ENCODE peak calls at places on chromosomes 13 and 19, in ten cellular contexts. A is ovary, Q is GOT3, E is LoVo, Y is left ventricle myocardium superior, P is T-helper 2 cell, W is ELF-1, Z is Calu3, K is AG10803, G is Caco-2. F is an unnamed sample.

GRCh38 chr13:22749626-22750025 is 431.2 kb upstream of the SGCG start:
- DNase-seq in A (no peak), Q (no peak), E (no peak), Y (no peak), P (no peak), W (no peak), Z (no peak), K (no peak), G (no peak), F (no peak)

GRCh38 chr13:23618341-23618740 is 48.1 kb downstream of the TNFRSF19 start:
- DNase-seq in A (no peak), Q (no peak), E (peak), Y (no peak), P (no peak), W (peak), Z (peak), K (peak), G (no peak), F (no peak)

GRCh38 chr13:24148414-24149305 is 11.9 kb upstream of the SPATA13 start:
- DNase-seq in A (no peak), Q (peak), E (peak), Y (no peak), P (no peak), W (peak), Z (peak), K (peak), G (peak), F (no peak)

GRCh38 chr13:21548577-21548976 is 55.4 kb downstream of the MICU2 start:
- DNase-seq in A (no peak), Q (no peak), E (no peak), Y (no peak), P (no peak), W (no peak), Z (no peak), K (no peak), G (no peak), F (no peak)

GRCh38 chr13:35714096-35714495 is 237.6 kb upstream of the MAB21L1 start:
- DNase-seq in A (no peak), Q (no peak), E (no peak), Y (no peak), P (no peak), W (peak), Z (no peak), K (no peak), G (no peak), F (no peak)

GRCh38 chr19:13149628-13150186 is 468 bp downstream of the STX10 start:
- DNase-seq in A (peak), Q (no peak), E (peak), Y (peak), P (peak), W (peak), Z (no peak), K (peak), G (peak), F (no peak)

GRCh38 chr13:106376411-106377112 is 158.9 kb downstream of the EFNB2 start:
- DNase-seq in A (no peak), Q (no peak), E (peak), Y (no peak), P (no peak), W (no peak), Z (peak), K (peak), G (no peak), F (no peak)

GRCh38 chr13:100721885-100722512 is 47.4 kb upstream of the TMTC4 start:
- DNase-seq in A (no peak), Q (no peak), E (peak), Y (no peak), P (peak), W (peak), Z (peak), K (peak), G (peak), F (peak)

GRCh38 chr13:33188093-33188882 is 97.3 kb downstream of the STARD13 start:
- DNase-seq in A (no peak), Q (no peak), E (no peak), Y (no peak), P (peak), W (no peak), Z (no peak), K (peak), G (no peak), F (no peak)

GRCh38 chr19:3108775-3109174 is 14.6 kb downstream of the GNA11 start:
- DNase-seq in A (peak), Q (no peak), E (peak), Y (peak), P (peak), W (peak), Z (peak), K (peak), G (peak), F (no peak)

GRCh38 chr19:47531640-47532387 is 17.0 kb upstream of the NAPA start:
- DNase-seq in A (no peak), Q (no peak), E (no peak), Y (no peak), P (no peak), W (no peak), Z (no peak), K (no peak), G (no peak), F (no peak)

GRCh38 chr19:43997631-43998290 is 5.0 kb upstream of the ZNF230 start:
- DNase-seq in A (no peak), Q (no peak), E (no peak), Y (no peak), P (no peak), W (peak), Z (no peak), K (peak), G (no peak), F (no peak)

GRCh38 chr13:58597552-58597951 is 966.0 kb downstream of the PCDH17 start:
- DNase-seq in A (no peak), Q (no peak), E (no peak), Y (no peak), P (no peak), W (no peak), Z (no peak), K (no peak), G (no peak), F (no peak)

GRCh38 chr13:95536629-95537241 is 15.8 kb upstream of the CLDN10 start:
- DNase-seq in A (no peak), Q (no peak), E (peak), Y (no peak), P (peak), W (no peak), Z (no peak), K (peak), G (no peak), F (peak)

GRCh38 chr19:1812426-1813196 is 535 bp upstream of the ATP8B3 start:
- DNase-seq in A (peak), Q (peak), E (peak), Y (peak), P (peak), W (peak), Z (peak), K (peak), G (peak), F (peak)

GRCh38 chr13:42101821-42102580 is 53.6 kb downstream of the DGKH start:
- DNase-seq in A (peak), Q (no peak), E (no peak), Y (peak), P (no peak), W (no peak), Z (no peak), K (no peak), G (no peak), F (no peak)

GRCh38 chr13:110232756-110233155 is 74.2 kb downstream of the COL4A1 start:
- DNase-seq in A (no peak), Q (no peak), E (no peak), Y (no peak), P (no peak), W (no peak), Z (no peak), K (peak), G (no peak), F (no peak)

GRCh38 chr13:78689011-78689410 is 30.1 kb upstream of the OBI1 start:
- DNase-seq in A (no peak), Q (no peak), E (no peak), Y (no peak), P (no peak), W (peak), Z (no peak), K (no peak), G (no peak), F (no peak)

GRCh38 chr13:21511841-21512240 is 52.7 kb upstream of the ZDHHC20 start:
- DNase-seq in A (no peak), Q (no peak), E (no peak), Y (no peak), P (no peak), W (no peak), Z (no peak), K (peak), G (no peak), F (no peak)

GRCh38 chr13:98315902-98316301 is 138.8 kb upstream of the RNF113B start:
- DNase-seq in A (no peak), Q (no peak), E (no peak), Y (no peak), P (no peak), W (no peak), Z (no peak), K (no peak), G (no peak), F (no peak)

GRCh38 chr19:19051478-19052213 is 12.1 kb upstream of the SLC25A42 start:
- DNase-seq in A (no peak), Q (no peak), E (no peak), Y (no peak), P (no peak), W (peak), Z (no peak), K (no peak), G (no peak), F (no peak)